ENCODE peak calls at places on chromosome 2, in six cellular contexts. N is COR-L47; P is fibroblast of lung; E is IMR-90; H is uterus; Z is stimulated activated CD8-positive, alpha-beta memory T cell treated with anti-CD3 and anti-CD28 coated beads, Interleukin-2, amount 100 ng/mL, for 48 hours. V is an unnamed sample.

GRCh38 chr2:120453635-120453998 is 107.7 kb downstream of the INHBB start:
- DNase-seq in Z (no peak), H (no peak), E (peak), P (peak), N (no peak), V (no peak)

GRCh38 chr2:12606472-12607000 is 110.2 kb upstream of the TRIB2 start:
- DNase-seq in P (peak), N (no peak), H (peak), Z (no peak), E (peak), V (no peak)

GRCh38 chr2:84971799-84972790 is 1.1 kb downstream of the KCMF1 start:
- DNase-seq in P (peak), E (peak), N (peak), Z (peak), H (peak), V (no peak)

GRCh38 chr2:188695953-188696352 is 278.2 kb upstream of the COL3A1 start:
- DNase-seq in H (no peak), P (peak), N (no peak), Z (no peak), E (peak), V (no peak)

GRCh38 chr2:2107627-2108026 is 223.4 kb downstream of the MYT1L start:
- DNase-seq in N (no peak), H (no peak), Z (no peak), P (no peak), E (no peak), V (no peak)

GRCh38 chr2:120360307-120360855 is 14.4 kb downstream of the INHBB start:
- DNase-seq in P (peak), E (peak), H (no peak), Z (no peak), N (no peak), V (no peak)

GRCh38 chr2:119371111-119371510 is 4.3 kb downstream of the DBI start:
- DNase-seq in H (no peak), E (no peak), N (no peak), Z (no peak), P (no peak), V (no peak)

GRCh38 chr2:169966449-169966848 is 139.2 kb downstream of the UBR3 start:
- DNase-seq in E (no peak), P (no peak), H (no peak), Z (no peak), N (no peak), V (no peak)

GRCh38 chr2:190819835-190820234 is 60.8 kb upstream of the GLS start:
- DNase-seq in N (no peak), H (peak), P (peak), E (peak), Z (no peak), V (no peak)

GRCh38 chr2:30354150-30354549 is 92.9 kb upstream of the LCLAT1 start:
- DNase-seq in Z (no peak), H (no peak), E (no peak), P (no peak), N (no peak), V (no peak)

GRCh38 chr2:204625135-204625534 is 79.9 kb downstream of the PARD3B start:
- DNase-seq in N (peak), Z (no peak), P (peak), E (no peak), H (no peak), V (no peak)

GRCh38 chr2:138279871-138280270 is 221.7 kb upstream of the SPOPL start:
- DNase-seq in E (no peak), Z (no peak), N (no peak), H (no peak), P (no peak), V (no peak)

GRCh38 chr2:40343904-40344303 is 108.0 kb downstream of the SLC8A1 start:
- DNase-seq in Z (no peak), E (peak), N (no peak), H (no peak), P (peak), V (no peak)

GRCh38 chr2:46706264-46706983 is 209.2 kb downstream of the MCFD2 start:
- DNase-seq in Z (no peak), N (no peak), P (peak), E (peak), H (no peak), V (no peak)

GRCh38 chr2:71592181-71592711 is 138.9 kb downstream of the DYSF start:
- DNase-seq in N (no peak), E (no peak), H (no peak), Z (no peak), P (no peak), V (no peak)

GRCh38 chr2:130936451-130936850 is 99.7 kb downstream of the ARHGEF4 start:
- DNase-seq in H (no peak), Z (no peak), E (no peak), P (no peak), N (no peak), V (no peak)

GRCh38 chr2:107669335-107669734 is 157.4 kb upstream of the RGPD4 start:
- DNase-seq in N (peak), Z (no peak), E (no peak), H (no peak), P (peak), V (no peak)

GRCh38 chr2:28048341-28048740 is 157.8 kb downstream of the BABAM2 start:
- DNase-seq in H (no peak), P (peak), E (peak), Z (no peak), N (no peak), V (no peak)

GRCh38 chr2:383173-383572 is 95.3 kb upstream of the ALKAL2 start:
- DNase-seq in H (no peak), N (no peak), P (no peak), E (no peak), Z (no peak), V (no peak)

GRCh38 chr2:137659616-137660015 is 304.7 kb upstream of the HNMT start:
- DNase-seq in E (no peak), H (no peak), Z (no peak), P (no peak), N (peak), V (no peak)

GRCh38 chr2:75456111-75456510 is 104.6 kb downstream of the EVA1A start:
- DNase-seq in P (no peak), Z (no peak), H (no peak), N (no peak), E (no peak), V (no peak)

GRCh38 chr2:99072556-99072955 is 69.0 kb upstream of the C2orf15 start:
- DNase-seq in H (no peak), N (no peak), P (no peak), E (no peak), Z (no peak), V (no peak)

GRCh38 chr2:48838029-48838428 is 82.5 kb upstream of the LHCGR start:
- DNase-seq in N (no peak), Z (no peak), P (no peak), H (no peak), E (no peak), V (no peak)

GRCh38 chr2:203341741-203342310 is 13.6 kb downstream of the ABI2 start:
- DNase-seq in Z (no peak), N (no peak), P (peak), H (no peak), E (peak), V (no peak)

GRCh38 chr2:209970711-209971110 is 31.7 kb upstream of the RPE start:
- DNase-seq in P (no peak), N (no peak), E (no peak), H (no peak), Z (no peak), V (no peak)

GRCh38 chr2:234446404-234447076 is 50.3 kb downstream of the ARL4C start:
- DNase-seq in N (no peak), H (peak), E (no peak), Z (peak), P (no peak), V (peak)

GRCh38 chr2:46252891-46253659 is 44.1 kb upstream of the EPAS1 start:
- DNase-seq in Z (no peak), N (no peak), P (peak), H (no peak), E (no peak), V (no peak)

GRCh38 chr2:157628532-157629415 is at the start of gene ACVR1C:
- DNase-seq in E (peak), Z (peak), N (peak), H (peak), P (peak), V (no peak)

GRCh38 chr2:19745318-19746136 is 156.3 kb downstream of the TTC32 start:
- DNase-seq in N (no peak), P (no peak), H (no peak), Z (no peak), E (no peak), V (no peak)

GRCh38 chr2:118169359-118170005 is 81.2 kb downstream of the INSIG2 start:
- DNase-seq in N (no peak), H (no peak), E (no peak), P (no peak), Z (no peak), V (no peak)

GRCh38 chr2:179677746-179678505 is 183.5 kb downstream of the ZNF385B start:
- DNase-seq in Z (no peak), N (no peak), E (no peak), H (no peak), P (no peak), V (no peak)

GRCh38 chr2:208571764-208572131 is 165.2 kb downstream of the PTH2R start:
- DNase-seq in P (no peak), H (no peak), Z (no peak), N (no peak), E (no peak), V (no peak)

GRCh38 chr2:3704647-3705046 is 1.3 kb downstream of the DCDC2C start:
- DNase-seq in N (no peak), E (no peak), H (no peak), P (no peak), Z (no peak), V (no peak)

GRCh38 chr2:172098650-172099471 is 3.8 kb downstream of the DLX2 start:
- DNase-seq in N (peak), P (peak), E (peak), H (no peak), Z (no peak), V (peak)

GRCh38 chr2:69026026-69026425 is 13.0 kb downstream of the ANTXR1 start:
- DNase-seq in E (peak), P (no peak), N (peak), H (no peak), Z (no peak), V (no peak)

V was measured in right atrium auricular region.